ENCODE peak calls at places on chromosomes 1 and 21, in eight cellular contexts. S is RWPE1, Q is fibroblast of the aortic adventitia, W is KBM-7, N is GM23338, R is globus pallidus, D is T1000, P is WTC11. M is an unnamed sample.

GRCh38 chr21:29184047-29184446 is 53.6 kb downstream of the MAP3K7CL start:
- DNase-seq in N (no peak), W (peak), P (no peak), R (no peak), Q (no peak), S (no peak), D (no peak), M (no peak)

GRCh38 chr1:65264197-65264929 is 45.0 kb upstream of the DNAJC6 start:
- DNase-seq in P (peak), S (no peak), R (peak), Q (peak), W (no peak), D (no peak), N (peak), M (no peak)

GRCh38 chr21:18318156-18318555 is 73.5 kb downstream of the CHODL start:
- DNase-seq in D (no peak), W (no peak), R (no peak), P (no peak), Q (no peak), S (no peak), N (no peak), M (no peak)

GRCh38 chr1:36771678-36772284 is 262.5 kb downstream of the GRIK3 start:
- DNase-seq in R (no peak), W (no peak), D (no peak), S (no peak), N (peak), Q (no peak), P (peak), M (no peak)

GRCh38 chr1:223444411-223444810 is 51.2 kb downstream of the CCDC185 start:
- DNase-seq in R (no peak), P (no peak), S (no peak), N (no peak), W (no peak), Q (no peak), D (no peak), M (no peak)

GRCh38 chr21:36491191-36491916 is 11.4 kb upstream of the CLDN14 start:
- DNase-seq in N (no peak), W (no peak), P (no peak), S (no peak), Q (no peak), R (no peak), D (no peak), M (no peak)

GRCh38 chr1:68442006-68442405 is 7.7 kb downstream of the RPE65 start:
- DNase-seq in S (no peak), N (no peak), D (no peak), P (no peak), R (no peak), W (no peak), Q (no peak), M (no peak)

GRCh38 chr1:8423702-8424538 is 106.0 kb downstream of the SLC45A1 start:
- DNase-seq in D (peak), R (no peak), W (peak), P (peak), N (peak), Q (peak), S (peak), M (peak)

GRCh38 chr1:65020774-65021173 is 54.4 kb upstream of the JAK1 start:
- DNase-seq in W (no peak), D (no peak), Q (no peak), N (peak), P (no peak), S (no peak), R (peak), M (no peak)

GRCh38 chr21:31254131-31254530 is 89.9 kb downstream of the TIAM1 start:
- DNase-seq in R (no peak), Q (no peak), W (no peak), N (no peak), P (no peak), S (no peak), D (no peak), M (no peak)

GRCh38 chr1:19398309-19398760 is 86.2 kb downstream of the SLC66A1 start:
- DNase-seq in Q (peak), R (no peak), P (no peak), D (peak), S (peak), N (no peak), W (no peak), M (peak)

GRCh38 chr1:94871031-94871430 is 50.9 kb downstream of the SLC44A3 start:
- DNase-seq in D (no peak), S (no peak), P (no peak), N (no peak), Q (peak), R (no peak), W (no peak), M (no peak)

GRCh38 chr1:34824817-34825454 is 32.1 kb downstream of the GJA4 start:
- DNase-seq in W (no peak), D (no peak), S (no peak), N (no peak), Q (no peak), R (no peak), P (no peak), M (no peak)

GRCh38 chr1:21139601-21140000 is 37.1 kb downstream of the EIF4G3 start:
- DNase-seq in P (no peak), D (no peak), W (no peak), R (peak), Q (no peak), N (no peak), S (no peak), M (no peak)

GRCh38 chr1:40635763-40636500 is 29.6 kb downstream of the RIMS3 start:
- DNase-seq in W (no peak), N (no peak), Q (no peak), S (no peak), P (no peak), D (no peak), R (no peak), M (no peak)

GRCh38 chr1:205813755-205814058 is 709 bp upstream of the SLC41A1 start:
- DNase-seq in Q (peak), P (peak), W (no peak), D (no peak), S (no peak), N (no peak), R (no peak), M (no peak)

GRCh38 chr1:29532741-29533140 is 296.4 kb downstream of the PTPRU start:
- DNase-seq in S (no peak), P (no peak), W (no peak), Q (peak), D (no peak), R (no peak), N (no peak), M (no peak)

GRCh38 chr1:90359994-90360393 is 357.1 kb downstream of the BARHL2 start:
- DNase-seq in N (no peak), D (no peak), S (no peak), P (no peak), R (no peak), Q (no peak), W (no peak), M (no peak)

GRCh38 chr1:193181526-193181925 is 4.9 kb downstream of the B3GALT2 start:
- DNase-seq in W (no peak), R (no peak), Q (no peak), N (no peak), P (no peak), S (no peak), D (no peak), M (no peak)

GRCh38 chr1:17119744-17120482 is 662 bp upstream of the PADI2 start:
- DNase-seq in S (no peak), Q (no peak), N (peak), W (no peak), P (no peak), R (no peak), D (no peak), M (no peak)

GRCh38 chr1:232012773-232013386 is 386.3 kb downstream of the DISC1 start:
- DNase-seq in W (no peak), S (no peak), Q (peak), N (no peak), P (no peak), R (peak), D (no peak), M (no peak)

GRCh38 chr1:151085953-151086559 is 15.5 kb downstream of the GABPB2 start:
- DNase-seq in Q (no peak), W (no peak), N (no peak), S (no peak), P (no peak), R (no peak), D (no peak), M (no peak)

GRCh38 chr1:213820362-213821149 is 167.2 kb upstream of the PROX1 start:
- DNase-seq in S (no peak), R (no peak), Q (no peak), W (no peak), P (no peak), D (no peak), N (no peak), M (no peak)

GRCh38 chr1:28056129-28056925 is 32.1 kb downstream of the EYA3 start:
- DNase-seq in W (peak), D (no peak), P (no peak), N (no peak), Q (no peak), S (no peak), R (no peak), M (no peak)

GRCh38 chr1:39061951-39062350 is 35.8 kb downstream of the NDUFS5 start:
- DNase-seq in W (no peak), N (no peak), S (no peak), P (no peak), D (no peak), Q (peak), R (no peak), M (no peak)

GRCh38 chr1:244220410-244220809 is 169.3 kb downstream of the ZBTB18 start:
- DNase-seq in N (no peak), P (no peak), W (no peak), R (no peak), D (no peak), S (no peak), Q (no peak), M (no peak)

GRCh38 chr1:241336335-241336734 is 20.7 kb downstream of the RGS7 start:
- DNase-seq in R (no peak), P (no peak), W (no peak), Q (no peak), S (peak), N (no peak), D (no peak), M (no peak)

GRCh38 chr1:179080866-179081695 is 789 bp upstream of the TOR3A start:
- DNase-seq in N (no peak), Q (no peak), P (no peak), S (no peak), W (no peak), R (no peak), D (no peak), M (no peak)

GRCh38 chr1:44947060-44947773 is 39.2 kb downstream of the EIF2B3 start:
- DNase-seq in P (no peak), S (no peak), N (no peak), D (no peak), Q (peak), R (peak), W (peak), M (no peak)

GRCh38 chr1:234730542-234731370 is 120.8 kb upstream of the IRF2BP2 start:
- DNase-seq in W (no peak), R (no peak), D (no peak), N (no peak), Q (no peak), S (no peak), P (no peak), M (no peak)

GRCh38 chr1:40914927-40915569 is 52.9 kb upstream of the CITED4 start:
- DNase-seq in P (no peak), R (no peak), D (no peak), N (no peak), Q (no peak), W (no peak), S (no peak), M (no peak)

GRCh38 chr1:42646056-42646455 is 12.2 kb upstream of the PPIH start:
- DNase-seq in W (no peak), P (no peak), N (no peak), D (no peak), S (no peak), Q (peak), R (no peak), M (no peak)

GRCh38 chr1:24632776-24633175 is 10.3 kb upstream of the SRRM1 start:
- DNase-seq in N (no peak), S (no peak), D (no peak), P (no peak), Q (no peak), R (no peak), W (no peak), M (no peak)

GRCh38 chr21:29827236-29827635 is 112.6 kb downstream of the GRIK1 start:
- DNase-seq in S (peak), D (no peak), W (no peak), N (no peak), Q (no peak), R (no peak), P (no peak), M (no peak)

GRCh38 chr1:91609571-91609970 is 108.9 kb downstream of the CDC7 start:
- DNase-seq in N (no peak), Q (peak), P (no peak), S (peak), W (no peak), R (no peak), D (peak), M (peak)

GRCh38 chr21:42366292-42367010 is at the start of gene TFF1:
- DNase-seq in S (no peak), W (no peak), P (no peak), D (no peak), R (no peak), N (no peak), Q (no peak), M (peak)

M was measured in PC-9.